ENCODE peak calls at places on chromosome 11, in five cellular contexts. One of them, this sample, is unnamed. For H3K9me3, the result is how much of the 10 kb centered on the place peaks cover.

GRCh38 chr11:66346476-66347424 is 679 bp downstream of the B4GAT1 start:
- DNase-seq in ovary: peak
- DNase-seq in CD8-positive, alpha-beta memory T cell: no peak
- DNase-seq in pancreas: peak
- DNase-seq in HCT116: no peak
- DNase-seq in this sample: no peak

GRCh38 chr11:96054870-96055705 is 131.2 kb upstream of the MTMR2 start:
- DNase-seq in ovary: no peak
- DNase-seq in pancreas: no peak
- DNase-seq in HCT116: peak
- DNase-seq in CD8-positive, alpha-beta memory T cell: peak
- DNase-seq in this sample: no peak

GRCh38 chr11:6927030-6927617 is 898 bp downstream of the ZNF215 start:
- DNase-seq in pancreas: no peak
- DNase-seq in CD8-positive, alpha-beta memory T cell: no peak
- DNase-seq in ovary: no peak
- DNase-seq in HCT116: peak
- DNase-seq in this sample: no peak

GRCh38 chr11:37333345-37333744 is 735.3 kb upstream of the RAG2 start:
- DNase-seq in CD8-positive, alpha-beta memory T cell: no peak
- DNase-seq in ovary: no peak
- DNase-seq in HCT116: no peak
- DNase-seq in pancreas: no peak
- DNase-seq in this sample: no peak

GRCh38 chr11:57874981-57875380 is 113.4 kb downstream of the CTNND1 start:
- DNase-seq in ovary: no peak
- DNase-seq in pancreas: no peak
- DNase-seq in HCT116: no peak
- DNase-seq in CD8-positive, alpha-beta memory T cell: no peak
- DNase-seq in this sample: no peak

GRCh38 chr11:93216511-93217121 is 18.8 kb upstream of the SLC36A4 start:
- DNase-seq in HCT116: no peak
- DNase-seq in ovary: no peak
- DNase-seq in pancreas: no peak
- DNase-seq in CD8-positive, alpha-beta memory T cell: no peak
- DNase-seq in this sample: no peak

GRCh38 chr11:117972044-117972443 is 14.2 kb upstream of the IL10RA start:
- DNase-seq in pancreas: no peak
- DNase-seq in HCT116: no peak
- DNase-seq in ovary: no peak
- DNase-seq in CD8-positive, alpha-beta memory T cell: no peak
- DNase-seq in this sample: no peak

GRCh38 chr11:119110439-119110838 is 3.3 kb downstream of the C2CD2L start:
- DNase-seq in ovary: peak
- DNase-seq in HCT116: no peak
- DNase-seq in pancreas: peak
- DNase-seq in CD8-positive, alpha-beta memory T cell: no peak
- DNase-seq in this sample: no peak

GRCh38 chr11:126310229-126310991 is 6.5 kb downstream of the DCPS start:
- DNase-seq in pancreas: peak
- DNase-seq in HCT116: peak
- DNase-seq in CD8-positive, alpha-beta memory T cell: peak
- DNase-seq in ovary: peak
- DNase-seq in this sample: peak

GRCh38 chr11:92477686-92478085 is 253.1 kb downstream of the FAT3 start:
- DNase-seq in HCT116: no peak
- DNase-seq in ovary: no peak
- DNase-seq in CD8-positive, alpha-beta memory T cell: no peak
- DNase-seq in pancreas: no peak
- DNase-seq in this sample: no peak

GRCh38 chr11:6611092-6612007 is 666 bp downstream of the TAF10 start:
- DNase-seq in pancreas: peak
- DNase-seq in CD8-positive, alpha-beta memory T cell: no peak
- DNase-seq in HCT116: no peak
- DNase-seq in ovary: peak
- DNase-seq in this sample: no peak

GRCh38 chr11:94961255-94961654 is 12.1 kb downstream of the CWC15 start:
- DNase-seq in pancreas: no peak
- DNase-seq in HCT116: no peak
- DNase-seq in CD8-positive, alpha-beta memory T cell: no peak
- DNase-seq in ovary: no peak
- DNase-seq in this sample: no peak

GRCh38 chr11:84594602-84595001 is 1032.5 kb downstream of the DLG2 start:
- DNase-seq in HCT116: no peak
- DNase-seq in CD8-positive, alpha-beta memory T cell: no peak
- DNase-seq in pancreas: no peak
- DNase-seq in ovary: no peak
- DNase-seq in this sample: no peak

GRCh38 chr11:14230407-14230806 is 128.6 kb downstream of the RRAS2 start:
- DNase-seq in HCT116: no peak
- DNase-seq in ovary: no peak
- DNase-seq in CD8-positive, alpha-beta memory T cell: no peak
- DNase-seq in pancreas: no peak
- DNase-seq in this sample: no peak

GRCh38 chr11:7437706-7438105 is 47.6 kb upstream of the OLFML1 start:
- DNase-seq in CD8-positive, alpha-beta memory T cell: no peak
- DNase-seq in ovary: no peak
- DNase-seq in HCT116: no peak
- DNase-seq in pancreas: no peak
- DNase-seq in this sample: no peak

GRCh38 chr11:69212121-69213110 is 56.7 kb downstream of the SMIM38 start:
- DNase-seq in pancreas: no peak
- DNase-seq in ovary: no peak
- DNase-seq in HCT116: no peak
- DNase-seq in CD8-positive, alpha-beta memory T cell: no peak
- DNase-seq in this sample: no peak

GRCh38 chr11:128802358-128802981 is 64.6 kb downstream of the KCNJ1 start:
- DNase-seq in ovary: no peak
- DNase-seq in HCT116: peak
- DNase-seq in pancreas: no peak
- DNase-seq in CD8-positive, alpha-beta memory T cell: no peak
- DNase-seq in this sample: no peak

GRCh38 chr11:128550967-128551522 is 36.3 kb downstream of the ETS1 start:
- DNase-seq in pancreas: no peak
- DNase-seq in CD8-positive, alpha-beta memory T cell: no peak
- DNase-seq in ovary: no peak
- DNase-seq in HCT116: no peak
- DNase-seq in this sample: no peak

GRCh38 chr11:45615182-45615792 is 50.1 kb downstream of the CHST1 start:
- DNase-seq in ovary: no peak
- DNase-seq in pancreas: no peak
- DNase-seq in CD8-positive, alpha-beta memory T cell: no peak
- DNase-seq in HCT116: no peak
- DNase-seq in this sample: no peak

GRCh38 chr11:36777302-36777701 is 179.3 kb upstream of the RAG2 start:
- DNase-seq in ovary: no peak
- DNase-seq in pancreas: no peak
- DNase-seq in HCT116: no peak
- DNase-seq in CD8-positive, alpha-beta memory T cell: no peak
- DNase-seq in this sample: no peak

GRCh38 chr11:111860257-111860656 is 11.1 kb downstream of the ALG9 start:
- DNase-seq in pancreas: no peak
- DNase-seq in ovary: no peak
- DNase-seq in HCT116: no peak
- DNase-seq in CD8-positive, alpha-beta memory T cell: no peak
- DNase-seq in this sample: no peak

GRCh38 chr11:2655320-2655719 is 44.5 kb downstream of the KCNQ1OT1 start:
- DNase-seq in ovary: no peak
- DNase-seq in pancreas: no peak
- DNase-seq in HCT116: no peak
- DNase-seq in CD8-positive, alpha-beta memory T cell: no peak
- DNase-seq in this sample: no peak
- H3K9me3 ChIP-seq in ovary: under half
- H3K9me3 ChIP-seq in pancreas: under half
- H3K9me3 ChIP-seq in HCT116: under half
- H3K9me3 ChIP-seq in CD8-positive, alpha-beta memory T cell: under half
- H3K9me3 ChIP-seq in this sample: under half

GRCh38 chr11:1370186-1371025 is 19.3 kb upstream of the BRSK2 start:
- DNase-seq in HCT116: no peak
- DNase-seq in ovary: no peak
- DNase-seq in pancreas: peak
- DNase-seq in CD8-positive, alpha-beta memory T cell: no peak
- DNase-seq in this sample: no peak

GRCh38 chr11:1369371-1370005 is 20.2 kb upstream of the BRSK2 start:
- DNase-seq in pancreas: peak
- DNase-seq in CD8-positive, alpha-beta memory T cell: no peak
- DNase-seq in ovary: no peak
- DNase-seq in HCT116: no peak
- DNase-seq in this sample: no peak

GRCh38 chr11:1367721-1368120 is 22.0 kb upstream of the BRSK2 start:
- DNase-seq in pancreas: peak
- DNase-seq in ovary: no peak
- DNase-seq in CD8-positive, alpha-beta memory T cell: no peak
- DNase-seq in HCT116: no peak
- DNase-seq in this sample: no peak

GRCh38 chr11:1368966-1369365 is 20.8 kb upstream of the BRSK2 start:
- DNase-seq in CD8-positive, alpha-beta memory T cell: no peak
- DNase-seq in HCT116: no peak
- DNase-seq in pancreas: peak
- DNase-seq in ovary: no peak
- DNase-seq in this sample: no peak

DNA sequence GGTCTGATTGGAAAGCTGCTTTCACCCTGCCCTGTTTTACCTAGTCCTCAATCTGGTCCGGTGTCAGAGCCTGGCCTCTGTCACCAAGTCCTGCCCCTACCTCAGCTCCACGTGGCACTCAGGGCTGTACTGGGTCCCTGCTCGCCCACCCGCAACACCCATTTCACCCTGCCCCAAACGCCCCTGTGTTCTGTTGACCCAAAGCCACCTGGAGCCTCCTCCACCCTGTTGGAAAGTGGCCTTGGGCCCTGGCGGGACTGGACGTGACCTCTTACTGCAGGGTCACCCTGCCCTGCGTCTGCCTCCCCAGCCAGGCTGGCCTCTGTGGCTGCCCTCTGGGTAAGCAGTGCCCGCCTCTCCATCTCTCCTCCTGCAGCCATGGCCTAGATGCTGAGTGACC is 21.5 kb upstream of the BRSK2 start:
- DNase-seq in HCT116: no peak
- DNase-seq in pancreas: peak
- DNase-seq in CD8-positive, alpha-beta memory T cell: no peak
- DNase-seq in ovary: no peak
- DNase-seq in this sample: no peak
- H3K9me3 ChIP-seq in HCT116: under half
- H3K9me3 ChIP-seq in pancreas: under half
- H3K9me3 ChIP-seq in CD8-positive, alpha-beta memory T cell: under half
- H3K9me3 ChIP-seq in ovary: under half
- H3K9me3 ChIP-seq in this sample: under half

GRCh38 chr11:82901165-82901938 is at the start of gene DDIAS:
- DNase-seq in ovary: peak
- DNase-seq in CD8-positive, alpha-beta memory T cell: peak
- DNase-seq in pancreas: peak
- DNase-seq in HCT116: peak
- DNase-seq in this sample: peak

GRCh38 chr11:82900277-82901164 is at the start of gene PRCP:
- DNase-seq in pancreas: peak
- DNase-seq in ovary: peak
- DNase-seq in CD8-positive, alpha-beta memory T cell: peak
- DNase-seq in HCT116: peak
- DNase-seq in this sample: peak

GRCh38 chr11:82898242-82898641 is 2.0 kb downstream of the PRCP start:
- DNase-seq in pancreas: no peak
- DNase-seq in HCT116: no peak
- DNase-seq in CD8-positive, alpha-beta memory T cell: no peak
- DNase-seq in ovary: no peak
- DNase-seq in this sample: no peak

GRCh38 chr11:82899957-82900276 is 313 bp downstream of the PRCP start:
- DNase-seq in pancreas: no peak
- DNase-seq in CD8-positive, alpha-beta memory T cell: no peak
- DNase-seq in ovary: no peak
- DNase-seq in HCT116: no peak
- DNase-seq in this sample: no peak

DNA sequence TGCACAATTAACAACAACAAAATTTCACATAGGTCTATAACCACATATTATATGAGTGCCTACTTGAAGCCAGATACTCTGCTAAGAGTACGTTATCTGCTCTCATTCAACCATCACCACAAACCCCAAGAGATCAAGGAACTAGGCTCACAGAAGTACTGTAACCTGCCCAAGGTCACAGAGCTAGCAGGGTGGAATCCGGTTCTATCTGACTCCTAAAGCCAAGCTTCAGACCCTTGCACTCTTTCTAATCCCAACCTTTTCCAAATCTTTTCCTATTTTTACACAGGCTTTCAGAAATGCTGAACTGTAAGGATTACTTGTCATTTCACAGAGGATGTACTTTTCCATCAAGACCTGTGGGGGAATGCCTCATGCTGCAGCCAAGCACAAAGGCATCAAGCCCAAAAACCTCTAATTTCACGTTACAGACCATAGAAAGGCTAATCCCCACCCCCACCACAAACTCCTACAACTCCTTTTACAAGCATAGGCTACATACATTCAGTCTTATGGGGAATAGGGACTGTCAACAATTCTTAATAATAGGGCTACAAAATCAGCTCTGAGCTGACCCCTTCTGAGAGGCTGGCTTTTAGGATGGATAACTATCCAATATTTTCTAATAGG is 924 bp downstream of the PRCP start:
- DNase-seq in HCT116: no peak
- DNase-seq in ovary: no peak
- DNase-seq in CD8-positive, alpha-beta memory T cell: peak
- DNase-seq in pancreas: no peak
- DNase-seq in this sample: no peak
- H3K9me3 ChIP-seq in HCT116: under half
- H3K9me3 ChIP-seq in ovary: under half
- H3K9me3 ChIP-seq in CD8-positive, alpha-beta memory T cell: under half
- H3K9me3 ChIP-seq in pancreas: under half
- H3K9me3 ChIP-seq in this sample: under half

DNA sequence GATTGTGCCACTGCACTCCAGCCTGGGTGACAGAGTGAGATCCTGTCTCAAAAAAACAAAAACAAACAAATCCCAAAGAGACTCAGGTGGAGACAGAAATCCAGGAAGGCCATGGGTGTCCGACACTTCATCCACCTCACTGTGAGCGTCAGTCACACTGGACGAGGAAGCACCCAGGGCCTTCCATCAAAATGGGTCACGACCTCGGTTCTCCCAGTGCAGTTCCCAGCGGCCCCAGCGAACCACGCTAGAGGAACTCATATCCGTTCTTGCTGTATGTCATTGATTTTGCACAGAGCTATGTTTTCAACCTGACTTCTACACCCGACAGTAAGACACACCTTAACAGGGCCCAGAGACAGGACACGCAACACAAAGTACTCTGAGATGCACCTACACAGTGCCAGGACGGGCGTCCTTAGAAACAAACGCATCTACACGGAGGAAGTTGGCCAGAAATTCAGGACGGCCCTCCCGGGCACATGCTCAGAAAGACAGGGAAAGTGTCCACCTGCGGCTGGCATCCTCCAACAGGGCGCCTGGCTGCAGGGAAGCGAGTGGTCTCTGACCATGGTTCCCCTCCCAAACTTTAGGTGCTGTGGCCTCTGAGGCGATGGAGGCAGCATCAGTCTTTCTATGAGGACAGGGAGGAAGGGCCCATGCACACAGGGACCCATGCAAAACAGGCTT is 410.5 kb downstream of the CTTN start:
- DNase-seq in ovary: no peak
- DNase-seq in CD8-positive, alpha-beta memory T cell: no peak
- DNase-seq in pancreas: peak
- DNase-seq in HCT116: no peak
- DNase-seq in this sample: no peak
- H3K9me3 ChIP-seq in ovary: under half
- H3K9me3 ChIP-seq in CD8-positive, alpha-beta memory T cell: under half
- H3K9me3 ChIP-seq in pancreas: under half
- H3K9me3 ChIP-seq in HCT116: under half
- H3K9me3 ChIP-seq in this sample: under half

This sample was measured in T-helper 17 cell.